ENCODE peak calls at places on chromosomes 3 and 15, in seven cellular contexts. W is ACHN; S is NCI-H2081; F is NAMALWA; M is activated CD8-positive, alpha-beta T cell treated with anti-CD3 and anti-CD28 coated beads for 36 hours; P is G401; Q is cardiac muscle cell. E is an unnamed sample.

GRCh38 chr15:77507151-77507847 is 86.6 kb downstream of the HMG20A start:
- DNase-seq in W (no peak), S (no peak), F (no peak), M (no peak), P (peak; percentile 28), Q (no peak), E (peak; percentile 19)

GRCh38 chr15:69783211-69783610 is 314.5 kb downstream of the TLE3 start:
- DNase-seq in W (no peak), S (no peak), F (no peak), M (no peak), P (no peak), Q (no peak), E (no peak)

GRCh38 chr3:108806316-108806715 is 16.3 kb upstream of the TRAT1 start:
- DNase-seq in W (no peak), S (no peak), F (no peak), M (peak; percentile 49), P (no peak), Q (no peak), E (no peak)

GRCh38 chr3:186361612-186362408 is at the start of gene DGKG:
- DNase-seq in W (peak; percentile 7), S (no peak), F (no peak), M (peak; percentile 48), P (peak; percentile 88), Q (peak; percentile 50), E (peak; percentile 86)

GRCh38 chr3:13877911-13878710 is 1.8 kb downstream of the WNT7A start:
- DNase-seq in W (no peak), S (no peak), F (no peak), M (no peak), P (no peak), Q (peak; percentile 42), E (peak; percentile 82)

GRCh38 chr3:60125686-60126085 is 1075.9 kb upstream of the CFAP20DC start:
- DNase-seq in W (no peak), S (no peak), F (no peak), M (no peak), P (no peak), Q (no peak), E (no peak)

GRCh38 chr3:76010252-76010651 is 224.9 kb upstream of the ZNF717 start:
- DNase-seq in W (no peak), S (peak; percentile 85), F (no peak), M (no peak), P (no peak), Q (no peak), E (no peak)

GRCh38 chr3:120678984-120679383 is 3.1 kb downstream of the HGD start:
- DNase-seq in W (peak; percentile 22), S (no peak), F (peak; percentile 10), M (no peak), P (peak; percentile 93), Q (no peak), E (no peak)

GRCh38 chr3:128549283-128550112 is 56.5 kb upstream of the GATA2 start:
- DNase-seq in W (no peak), S (no peak), F (no peak), M (no peak), P (no peak), Q (no peak), E (no peak)

GRCh38 chr3:37536799-37537311 is 324.8 kb upstream of the CTDSPL start:
- DNase-seq in W (no peak), S (no peak), F (no peak), M (no peak), P (no peak), Q (no peak), E (no peak)

GRCh38 chr15:35436422-35436821 is 109.5 kb downstream of the DPH6 start:
- DNase-seq in W (no peak), S (no peak), F (no peak), M (no peak), P (peak; percentile 29), Q (no peak), E (peak; percentile 11)

GRCh38 chr3:160224811-160225180 is 426 bp upstream of the C3orf80 start:
- DNase-seq in W (no peak), S (no peak), F (no peak), M (no peak), P (peak; percentile 71), Q (no peak), E (peak; percentile 36)

GRCh38 chr15:46129145-46129544 is 494.3 kb downstream of the SQOR start:
- DNase-seq in W (no peak), S (no peak), F (no peak), M (no peak), P (no peak), Q (no peak), E (no peak)

GRCh38 chr3:71583569-71584215 is at the start of gene FOXP1:
- DNase-seq in W (peak; percentile 73), S (peak; percentile 77), F (peak; percentile 69), M (peak; percentile 79), P (peak; percentile 75), Q (peak; percentile 82), E (peak; percentile 82)

GRCh38 chr15:85125056-85125661 is 143.5 kb downstream of the PDE8A start:
- DNase-seq in W (peak; percentile 47), S (no peak), F (no peak), M (no peak), P (no peak), Q (no peak), E (peak; percentile 35)

GRCh38 chr3:109057616-109058015 is 60.3 kb downstream of the MORC1 start:
- DNase-seq in W (no peak), S (no peak), F (no peak), M (no peak), P (no peak), Q (no peak), E (no peak)

GRCh38 chr3:157785071-157785826 is 282.0 kb upstream of the VEPH1 start:
- DNase-seq in W (peak; percentile 85), S (no peak), F (no peak), M (no peak), P (peak; percentile 5), Q (no peak), E (no peak)

GRCh38 chr3:64957639-64958038 is 269.8 kb upstream of the ADAMTS9 start:
- DNase-seq in W (no peak), S (no peak), F (no peak), M (no peak), P (no peak), Q (no peak), E (no peak)